ENCODE peak calls at places on chromosomes 12 and 14, in five cellular contexts. F is NCI-H1092; Q is T-helper 22 cell; I is activated CD4-positive, alpha-beta memory T cell treated with anti-CD3 and anti-CD28 coated beads for 36 hours; D is NCI-H774. B is an unnamed sample.

GRCh38 chr12:122875590-122876220 is 20.2 kb downstream of the VPS37B start:
- DNase-seq in D (no peak), Q (no peak), I (peak), F (no peak), B (no peak)

GRCh38 chr14:60865378-60866127 is 115.3 kb downstream of the TRMT5 start:
- DNase-seq in I (no peak), F (no peak), D (no peak), Q (no peak), B (no peak)

GRCh38 chr12:544142-544541 is 84.4 kb downstream of the B4GALNT3 start:
- DNase-seq in I (no peak), Q (no peak), F (no peak), D (no peak), B (no peak)

GRCh38 chr14:30982583-30982982 is 42.9 kb upstream of the AP4S1 start:
- DNase-seq in I (no peak), F (no peak), D (no peak), Q (no peak), B (no peak)

GRCh38 chr14:97456958-97457357 is 659.8 kb downstream of the VRK1 start:
- DNase-seq in D (no peak), F (no peak), I (peak), Q (no peak), B (no peak)

GRCh38 chr12:38664661-38665269 is 240.6 kb downstream of the CPNE8 start:
- DNase-seq in F (no peak), Q (no peak), D (no peak), I (no peak), B (no peak)

GRCh38 chr12:46342562-46343033 is 30.0 kb downstream of the SLC38A2 start:
- DNase-seq in Q (no peak), F (peak), D (no peak), I (peak), B (peak)

GRCh38 chr12:107515446-107515958 is 170.1 kb upstream of the PWP1 start:
- DNase-seq in D (peak), F (no peak), I (peak), Q (no peak), B (no peak)

GRCh38 chr12:43285248-43285647 is 266.8 kb downstream of the ADAMTS20 start:
- DNase-seq in D (no peak), F (no peak), Q (no peak), I (no peak), B (no peak)

GRCh38 chr12:110640275-110641025 is 26.5 kb downstream of the TCTN1 start:
- DNase-seq in D (no peak), Q (no peak), F (no peak), I (no peak), B (peak)

GRCh38 chr14:31893156-31893813 is 183.8 kb upstream of the ARHGAP5 start:
- DNase-seq in D (peak), F (no peak), Q (no peak), I (no peak), B (peak)

GRCh38 chr12:1127021-1127420 is 136.0 kb downstream of the ERC1 start:
- DNase-seq in Q (no peak), D (no peak), I (no peak), F (no peak), B (no peak)

GRCh38 chr12:120584343-120585149 is 3.3 kb upstream of the POP5 start:
- DNase-seq in D (peak), F (no peak), I (peak), Q (peak), B (peak)

GRCh38 chr12:124740691-124741137 is 123.0 kb downstream of the SCARB1 start:
- DNase-seq in Q (no peak), I (peak), D (no peak), F (no peak), B (no peak)

GRCh38 chr14:100712490-100712889 is 14.2 kb upstream of the DLK1 start:
- DNase-seq in I (no peak), D (no peak), Q (no peak), F (no peak), B (no peak)

GRCh38 chr14:105439179-105439578 is 19.6 kb downstream of the MTA1 start:
- DNase-seq in I (no peak), Q (no peak), F (no peak), D (no peak), B (no peak)

GRCh38 chr14:55721353-55721752 is 141.3 kb downstream of the KTN1 start:
- DNase-seq in D (no peak), F (no peak), Q (no peak), I (no peak), B (no peak)

GRCh38 chr12:104603545-104603973 is 146.8 kb downstream of the CHST11 start:
- DNase-seq in D (no peak), I (no peak), F (no peak), Q (no peak), B (no peak)

GRCh38 chr14:21025374-21026151 is 702 bp upstream of the NDRG2 start:
- DNase-seq in D (no peak), Q (no peak), F (no peak), I (no peak), B (peak)

GRCh38 chr12:54033106-54033979 is 493 bp downstream of the HOXC5 start:
- DNase-seq in F (peak), I (no peak), D (no peak), Q (no peak), B (no peak)

GRCh38 chr12:78951746-78952532 is 87.4 kb downstream of the SYT1 start:
- DNase-seq in F (peak), D (peak), Q (no peak), I (no peak), B (peak)

GRCh38 chr12:51579321-51579850 is 11.6 kb upstream of the SCN8A start:
- DNase-seq in F (no peak), D (no peak), I (no peak), Q (no peak), B (no peak)

B was measured in Ammon's horn.